ENCODE peak calls at places on chromosomes 16 and 17, in seven cellular contexts. D is aorta, B is tibial nerve, E is psoas muscle, M is right atrium auricular region, G is lower lobe of right lung, Y is suprapubic skin. S is an unnamed sample.
A peak's percentile ranks its signal among the peaks of the same experiment; 100 is the strongest.

GRCh38 chr16:67036323-67036741 is 7.4 kb downstream of the CBFB start:
- DNase-seq in D (no peak), B (no peak), E (no peak), M (peak; percentile 16), G (no peak), Y (no peak), S (no peak)

GRCh38 chr16:10684541-10685151 is 10.1 kb downstream of the TEKT5 start:
- DNase-seq in D (peak; percentile 61), B (no peak), E (no peak), M (peak; percentile 54), G (no peak), Y (peak; percentile 60), S (no peak)

GRCh38 chr16:7405166-7405565 is 72.5 kb downstream of the RBFOX1 start:
- DNase-seq in D (no peak), B (no peak), E (peak; percentile 79), M (no peak), G (peak; percentile 80), Y (no peak), S (peak; percentile 4)

GRCh38 chr16:48173877-48174276 is 18.1 kb upstream of the ABCC12 start:
- DNase-seq in D (no peak), B (no peak), E (no peak), M (no peak), G (no peak), Y (no peak), S (no peak)

GRCh38 chr17:19337712-19338023 is 24.9 kb downstream of the B9D1 start:
- DNase-seq in D (no peak), B (no peak), E (no peak), M (no peak), G (no peak), Y (no peak), S (no peak)

GRCh38 chr17:48513097-48513496 is 17.7 kb downstream of the HOXB1 start:
- DNase-seq in D (no peak), B (no peak), E (no peak), M (no peak), G (no peak), Y (no peak), S (no peak)

GRCh38 chr17:3972281-3972731 is 8.1 kb upstream of the ATP2A3 start:
- DNase-seq in D (peak; percentile 64), B (no peak), E (peak; percentile 44), M (no peak), G (peak; percentile 46), Y (no peak), S (no peak)

GRCh38 chr16:88691924-88692560 is 5.7 kb upstream of the SNAI3 start:
- DNase-seq in D (no peak), B (no peak), E (no peak), M (no peak), G (peak; percentile 87), Y (no peak), S (no peak)

GRCh38 chr16:58591083-58591482 is 38.5 kb downstream of the CNOT1 start:
- DNase-seq in D (no peak), B (no peak), E (no peak), M (no peak), G (no peak), Y (no peak), S (no peak)

GRCh38 chr17:44909681-44910144 is 5.6 kb downstream of the GFAP start:
- DNase-seq in D (peak; percentile 68), B (no peak), E (no peak), M (no peak), G (no peak), Y (no peak), S (no peak)

GRCh38 chr16:58158137-58158536 is 29.0 kb upstream of the CFAP20 start:
- DNase-seq in D (no peak), B (no peak), E (no peak), M (no peak), G (no peak), Y (no peak), S (no peak)

DNA sequence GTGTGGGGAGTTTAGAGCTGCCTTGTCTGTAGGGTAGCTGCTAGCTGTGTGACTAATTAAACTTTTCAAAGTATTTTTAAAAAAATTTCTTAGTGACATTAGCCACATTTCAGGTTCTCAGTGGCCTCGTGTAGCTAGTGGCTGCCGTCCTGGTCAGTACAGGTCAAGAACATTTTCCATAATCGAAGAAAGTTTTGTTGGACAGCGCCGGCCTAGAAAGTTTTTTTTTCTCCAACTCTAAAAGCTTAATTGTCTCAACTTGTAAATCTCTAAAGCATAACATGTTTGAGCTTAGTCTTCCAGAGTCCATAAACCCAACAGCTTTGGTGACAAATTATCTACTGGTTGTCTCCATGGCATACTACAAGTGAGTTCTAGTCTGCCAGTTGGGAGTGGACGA is 4.3 kb downstream of the AKAP1 start:
- DNase-seq in D (no peak), B (no peak), E (no peak), M (no peak), G (no peak), Y (no peak), S (no peak)
- H3K4me3 ChIP-seq in D (no peak overlapping the region), B (no peak overlapping the region), E (no peak overlapping the region), M (no peak overlapping the region), G (no peak overlapping the region), Y (no peak overlapping the region), S (no peak overlapping the region)

GRCh38 chr16:79083879-79084278 is 516.7 kb downstream of the MAF start:
- DNase-seq in D (no peak), B (no peak), E (no peak), M (no peak), G (no peak), Y (no peak), S (no peak)

GRCh38 chr16:79077391-79077790 is 523.1 kb downstream of the MAF start:
- DNase-seq in D (no peak), B (no peak), E (no peak), M (no peak), G (no peak), Y (no peak), S (no peak)

GRCh38 chr16:79079656-79080420 is 520.7 kb downstream of the MAF start:
- DNase-seq in D (no peak), B (no peak), E (no peak), M (no peak), G (no peak), Y (no peak), S (no peak)

GRCh38 chr16:79081292-79082066 is 519.1 kb downstream of the MAF start:
- DNase-seq in D (no peak), B (no peak), E (no peak), M (no peak), G (no peak), Y (no peak), S (no peak)

GRCh38 chr16:79082955-79083354 is 517.6 kb downstream of the MAF start:
- DNase-seq in D (no peak), B (no peak), E (no peak), M (no peak), G (no peak), Y (no peak), S (no peak)
- H3K27ac ChIP-seq in D (no peak overlapping the region), B (no peak overlapping the region), E (no peak overlapping the region), M (no peak overlapping the region), G (no peak overlapping the region), Y (no peak overlapping the region), S (no peak overlapping the region)

GRCh38 chr16:69940676-69941075 is 10.5 kb upstream of the CLEC18A start:
- DNase-seq in D (peak; percentile 71), B (no peak), E (no peak), M (no peak), G (peak; percentile 21), Y (peak; percentile 66), S (no peak)
- H3K4me1 ChIP-seq in D (no peaks in the 10 kb centered on the region), B (peaks cover 5% of the 10 kb centered on the region), E (no peaks in the 10 kb centered on the region), M (no peaks in the 10 kb centered on the region), G (peaks cover 7% of the 10 kb centered on the region), Y (no peaks in the 10 kb centered on the region), S (no peaks in the 10 kb centered on the region)

GRCh38 chr17:76501827-76502307 is 644 bp upstream of the RHBDF2 start:
- DNase-seq in D (no peak), B (no peak), E (no peak), M (no peak), G (no peak), Y (no peak), S (no peak)
- H3K4me3 ChIP-seq in D (no peak overlapping the region), B (peak overlapping the region; percentile 67), E (peak overlapping the region; percentile 85), M (peak overlapping the region; percentile 59), G (peak overlapping the region; percentile 81), Y (peak overlapping the region; percentile 69), S (no peak overlapping the region)

GRCh38 chr16:24635900-24636610 is 93.4 kb upstream of the TNRC6A start:
- DNase-seq in D (peak; percentile 85), B (peak; percentile 76), E (peak; percentile 82), M (peak; percentile 69), G (peak; percentile 58), Y (peak; percentile 95), S (no peak)
- H3K27ac ChIP-seq in D (no peak overlapping the region), B (peak overlapping the region; percentile 4), E (no peak overlapping the region), M (no peak overlapping the region), G (no peak overlapping the region), Y (no peak overlapping the region), S (no peak overlapping the region)

GRCh38 chr17:81487089-81487486 is 25.5 kb downstream of the ACTG1 start:
- DNase-seq in D (no peak), B (no peak), E (no peak), M (no peak), G (no peak), Y (no peak), S (no peak)
- H3K4me1 ChIP-seq in D (no peaks in the 10 kb centered on the region), B (peaks cover 22% of the 10 kb centered on the region), E (peaks cover 18% of the 10 kb centered on the region), M (peaks cover 51% of the 10 kb centered on the region), G (peaks cover 34% of the 10 kb centered on the region), Y (peaks cover 37% of the 10 kb centered on the region), S (peaks cover 15% of the 10 kb centered on the region)

GRCh38 chr16:85107083-85107482 is 5.2 kb downstream of the CIBAR2 start:
- DNase-seq in D (no peak), B (no peak), E (no peak), M (no peak), G (no peak), Y (no peak), S (no peak)
- H3K4me3 ChIP-seq in D (no peak overlapping the region), B (no peak overlapping the region), E (no peak overlapping the region), M (no peak overlapping the region), G (no peak overlapping the region), Y (no peak overlapping the region), S (no peak overlapping the region)

DNA sequence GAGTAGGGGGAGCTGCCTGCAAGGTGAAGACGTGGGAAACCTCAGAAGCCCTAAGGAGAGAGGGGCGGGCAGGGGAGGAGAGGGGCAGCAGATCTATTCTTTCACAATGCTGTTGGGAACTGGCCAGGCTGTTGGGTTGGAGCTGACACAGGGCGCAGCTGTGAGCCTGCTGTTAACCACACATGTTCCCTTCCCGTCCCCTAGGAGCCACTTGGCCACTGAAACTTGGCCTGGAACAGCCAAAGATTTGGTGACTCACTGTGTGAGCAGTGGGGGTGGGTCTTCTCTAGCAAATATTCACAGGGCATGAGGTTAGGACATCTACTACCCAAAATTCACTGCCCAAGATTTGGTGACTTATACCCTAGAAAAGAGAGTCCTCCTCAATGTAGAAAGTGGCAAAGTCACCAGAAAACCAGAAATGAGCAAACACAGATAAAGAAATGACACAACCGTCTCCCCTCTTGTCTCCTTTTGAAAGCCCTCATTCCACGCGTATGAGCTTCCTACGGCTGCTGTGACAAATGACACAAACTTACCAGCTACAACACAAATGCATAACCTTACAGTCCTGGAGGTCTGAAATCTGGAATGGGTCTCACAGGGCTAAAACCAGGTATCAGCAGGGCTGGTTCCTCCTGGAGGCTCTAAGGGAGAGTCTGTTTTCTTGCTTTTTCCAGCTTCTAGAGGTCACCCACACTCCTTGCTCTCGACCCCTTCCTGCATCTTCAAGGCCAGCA is 6.3 kb downstream of the TBC1D16 start:
- DNase-seq in D (peak; percentile 90), B (peak; percentile 89), E (peak; percentile 93), M (peak; percentile 95), G (peak; percentile 79), Y (peak; percentile 96), S (no peak)
- H3K27ac ChIP-seq in D (peak overlapping the region; percentile 55), B (peak overlapping the region; percentile 79), E (peak overlapping the region; percentile 23), M (peak overlapping the region; percentile 46), G (peak overlapping the region; percentile 66), Y (peak overlapping the region; percentile 89), S (no peak overlapping the region)